ENCODE peak calls at places on chromosomes 5 and 9, in six cellular contexts. F, V, B, N, A and M are unnamed samples.
A peak's percentile ranks its signal among the peaks of the same experiment; 100 is the strongest.

GRCh38 chr5:177478711-177479646 is 5.5 kb upstream of the DBN1 start:
- DNase-seq in F (peak; percentile 93), V (no peak), B (peak; percentile 70), N (peak; percentile 81), A (no peak), M (no peak)

GRCh38 chr9:89723696-89724095 is 118.9 kb downstream of the GADD45G start:
- DNase-seq in F (no peak), V (no peak), B (no peak), N (no peak), A (no peak), M (no peak)

GRCh38 chr5:92909545-92909962 is 671.5 kb downstream of the NR2F1-AS1 start:
- DNase-seq in F (no peak), V (no peak), B (no peak), N (peak; percentile 48), A (peak; percentile 16), M (no peak)

GRCh38 chr5:126031989-126032716 is 391.1 kb upstream of the GRAMD2B start:
- DNase-seq in F (peak; percentile 84), V (peak; percentile 28), B (peak; percentile 2), N (peak; percentile 82), A (peak; percentile 57), M (no peak)

GRCh38 chr5:105587963-105588662 is 2025.5 kb upstream of the NUDT12 start:
- DNase-seq in F (no peak), V (no peak), B (no peak), N (no peak), A (no peak), M (no peak)

GRCh38 chr5:2898661-2899060 is 147.2 kb upstream of the IRX2 start:
- DNase-seq in F (no peak), V (no peak), B (no peak), N (no peak), A (no peak), M (no peak)

GRCh38 chr9:28792736-28793135 is 1219.5 kb upstream of the C9orf72 start:
- DNase-seq in F (no peak), V (no peak), B (no peak), N (no peak), A (no peak), M (no peak)

GRCh38 chr5:51829226-51829625 is 446.0 kb downstream of the ISL1 start:
- DNase-seq in F (no peak), V (peak; percentile 14), B (no peak), N (no peak), A (no peak), M (no peak)

GRCh38 chr5:83564069-83564749 is 92.7 kb downstream of the VCAN start:
- DNase-seq in F (no peak), V (no peak), B (peak; percentile 62), N (peak; percentile 79), A (peak; percentile 62), M (no peak)

GRCh38 chr5:169778622-169779596 is 141.8 kb downstream of the DOCK2 start:
- DNase-seq in F (no peak), V (no peak), B (no peak), N (no peak), A (no peak), M (no peak)

GRCh38 chr5:252546-252945 is 18.9 kb upstream of the PDCD6 start:
- DNase-seq in F (no peak), V (no peak), B (no peak), N (no peak), A (no peak), M (no peak)

GRCh38 chr5:179875741-179876667 is 17.4 kb upstream of the MRNIP start:
- DNase-seq in F (no peak), V (no peak), B (no peak), N (no peak), A (no peak), M (no peak)

GRCh38 chr5:179880066-179880650 is 21.5 kb upstream of the MRNIP start:
- DNase-seq in F (peak; percentile 9), V (no peak), B (no peak), N (no peak), A (no peak), M (no peak)

GRCh38 chr5:179879690-179880010 is 21.0 kb upstream of the MRNIP start:
- DNase-seq in F (no peak), V (no peak), B (no peak), N (no peak), A (no peak), M (no peak)

GRCh38 chr5:179879003-179879689 is 20.5 kb upstream of the MRNIP start:
- DNase-seq in F (peak; percentile 18), V (no peak), B (no peak), N (no peak), A (no peak), M (no peak)

DNA sequence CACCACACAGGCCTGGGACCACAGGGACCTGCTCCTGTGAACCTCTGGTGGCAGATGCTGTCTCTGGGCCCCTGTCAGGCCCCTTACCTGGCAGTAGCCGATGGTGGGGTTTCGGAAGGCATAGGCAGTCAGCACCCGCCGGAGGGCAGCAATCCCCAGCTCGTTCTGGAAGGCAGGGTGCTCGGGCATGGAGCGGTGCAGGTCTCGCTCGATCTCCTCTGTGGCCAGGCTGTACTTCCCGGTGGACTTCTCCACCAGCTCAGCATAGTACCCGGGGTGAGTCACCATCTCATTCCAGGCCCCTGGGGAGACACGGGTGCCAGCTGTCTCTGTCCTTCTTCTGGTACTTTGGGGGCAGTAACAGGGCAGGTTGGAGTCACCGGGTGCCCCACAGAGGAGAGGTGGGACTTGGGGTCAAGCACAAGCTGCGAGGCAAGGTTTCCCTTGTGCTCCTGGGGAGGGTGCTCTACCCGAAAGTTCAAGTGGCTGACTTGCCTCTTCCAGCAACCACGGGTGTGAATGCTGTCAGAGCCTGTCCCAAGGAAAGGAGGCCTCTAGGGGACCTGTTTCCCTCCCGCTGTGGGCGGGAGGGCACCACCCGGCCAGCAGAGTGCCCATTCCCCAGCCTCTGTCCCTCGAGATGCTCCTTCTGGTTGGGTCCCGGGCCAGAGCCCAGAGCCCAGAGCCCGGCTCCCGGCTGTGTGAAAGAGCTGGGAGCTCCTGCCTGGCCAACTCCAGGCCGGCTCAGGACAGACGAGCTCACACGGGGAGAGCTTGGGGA is 19.8 kb upstream of the MRNIP start:
- DNase-seq in F (peak; percentile 23), V (no peak), B (no peak), N (no peak), A (no peak), M (no peak)
- TF ChIP-seq CTCF in F (no peak), V (no peak), B (no peak), N (no peak), A (no peak), M (no peak)

DNA sequence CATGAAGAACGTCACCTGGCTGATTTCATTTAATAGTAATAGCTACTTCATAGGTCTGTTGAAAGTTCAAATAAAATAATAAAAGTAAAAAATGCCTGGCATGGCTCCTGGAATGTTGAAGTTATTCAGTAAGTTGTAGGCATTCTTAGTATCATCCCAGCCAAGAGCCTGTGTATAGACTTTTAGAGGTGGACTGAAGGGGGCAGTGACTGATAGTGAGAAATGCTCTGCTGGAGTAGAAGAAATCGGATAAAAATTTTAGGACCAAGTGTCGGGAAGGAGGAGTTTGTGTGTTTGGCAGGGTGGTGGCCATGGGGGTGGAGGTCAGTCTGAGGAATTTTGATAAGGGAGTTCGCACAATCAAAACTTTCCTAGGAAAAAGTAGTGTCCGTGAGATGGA is 3.6 kb downstream of the ZFP2 start:
- DNase-seq in F (no peak), V (no peak), B (no peak), N (no peak), A (no peak), M (no peak)
- TF ChIP-seq CTCF in F (no peak), V (no peak), B (no peak), N (no peak), A (no peak), M (no peak)

GRCh38 chr9:2489838-2490314 is 131.7 kb upstream of the VLDLR start:
- DNase-seq in F (no peak), V (no peak), B (peak; percentile 83), N (peak; percentile 88), A (peak; percentile 59), M (no peak)
- TF ChIP-seq CTCF in F (no peak), V (no peak), B (no peak), N (no peak), A (no peak), M (no peak)

GRCh38 chr9:114138537-114138936 is 16.8 kb upstream of the COL27A1 start:
- DNase-seq in F (no peak), V (no peak), B (peak; percentile 17), N (no peak), A (no peak), M (no peak)

GRCh38 chr9:114137831-114138230 is 17.5 kb upstream of the COL27A1 start:
- DNase-seq in F (no peak), V (no peak), B (no peak), N (no peak), A (no peak), M (no peak)

GRCh38 chr9:114131808-114132549 is 23.4 kb upstream of the COL27A1 start:
- DNase-seq in F (no peak), V (no peak), B (no peak), N (no peak), A (no peak), M (no peak)

GRCh38 chr9:114132550-114132918 is 22.8 kb upstream of the COL27A1 start:
- DNase-seq in F (no peak), V (no peak), B (no peak), N (no peak), A (no peak), M (no peak)

GRCh38 chr9:114134827-114135396 is 20.4 kb upstream of the COL27A1 start:
- DNase-seq in F (no peak), V (no peak), B (no peak), N (no peak), A (no peak), M (no peak)
- TF ChIP-seq CTCF in F (no peak), V (no peak), B (no peak), N (no peak), A (no peak), M (no peak)

GRCh38 chr5:10825897-10826644 is 65.0 kb upstream of the DAP start:
- DNase-seq in F (no peak), V (no peak), B (no peak), N (no peak), A (no peak), M (no peak)
- TF ChIP-seq CTCF in F (no peak), V (peak; percentile 6), B (peak; percentile 4), N (no peak), A (no peak), M (no peak)